ENCODE peak calls at places on chromosomes 1 and 21, in six cellular contexts. M is SK-N-SH, H is K562, I is prostate gland, N is HCT116, C is sigmoid colon. Y is an unnamed sample.

GRCh38 chr1:145846191-145846590 is 761 bp downstream of the NUDT17 start:
- DNase-seq in I (no peak), H (peak; percentile 67), C (no peak), N (no peak), M (peak; percentile 81), Y (no peak)

GRCh38 chr1:206463137-206463536 is 7.1 kb upstream of the IKBKE start:
- DNase-seq in H (no peak), N (no peak), I (no peak), C (no peak), M (no peak), Y (no peak)

GRCh38 chr1:184324972-184325371 is 61.9 kb upstream of the C1orf21 start:
- DNase-seq in M (no peak), C (no peak), H (no peak), N (no peak), I (no peak), Y (no peak)

GRCh38 chr1:118275716-118276115 is 90.7 kb upstream of the SPAG17 start:
- DNase-seq in C (no peak), H (no peak), M (no peak), N (no peak), I (no peak), Y (no peak)

GRCh38 chr1:62435231-62436038 is 1.4 kb upstream of the USP1 start:
- DNase-seq in H (peak; percentile 25), C (peak; percentile 69), M (no peak), N (peak; percentile 10), I (no peak), Y (no peak)

GRCh38 chr1:103371234-103371633 is 154.3 kb upstream of the RNPC3 start:
- DNase-seq in M (no peak), C (no peak), I (no peak), N (no peak), H (no peak), Y (no peak)

GRCh38 chr1:147561473-147561840 is 20.2 kb downstream of the BCL9 start:
- DNase-seq in C (no peak), M (no peak), N (no peak), H (no peak), I (no peak), Y (no peak)

GRCh38 chr1:87678221-87678715 is 349.6 kb downstream of the LMO4 start:
- DNase-seq in H (no peak), I (no peak), N (no peak), C (no peak), M (no peak), Y (no peak)

GRCh38 chr1:64135501-64136245 is 67.8 kb upstream of the UBE2U start:
- DNase-seq in M (no peak), N (no peak), I (no peak), H (no peak), C (no peak), Y (no peak)

GRCh38 chr1:153542956-153543737 is 2.4 kb upstream of the S100A5 start:
- DNase-seq in N (no peak), C (no peak), M (no peak), I (no peak), H (no peak), Y (no peak)

GRCh38 chr1:54100500-54100899 is 47.1 kb downstream of the TCEANC2 start:
- DNase-seq in I (no peak), M (no peak), H (no peak), N (no peak), C (no peak), Y (no peak)

GRCh38 chr1:112855152-112855836 is 100.7 kb downstream of the SLC16A1 start:
- DNase-seq in I (no peak), H (no peak), C (no peak), M (no peak), N (no peak), Y (no peak)

GRCh38 chr1:170707959-170708666 is 44.2 kb downstream of the PRRX1 start:
- DNase-seq in H (no peak), C (no peak), N (peak; percentile 98), M (no peak), I (no peak), Y (no peak)

GRCh38 chr1:37476460-37477197 is 2.2 kb downstream of the ZC3H12A start:
- DNase-seq in M (no peak), C (peak; percentile 94), N (no peak), H (peak; percentile 38), I (no peak), Y (no peak)

GRCh38 chr1:197096137-197096536 is 29.1 kb upstream of the F13B start:
- DNase-seq in M (no peak), H (peak; percentile 72), I (no peak), N (no peak), C (no peak), Y (no peak)

GRCh38 chr21:45357436-45358260 is 47.3 kb upstream of the COL18A1 start:
- DNase-seq in C (peak; percentile 91), N (no peak), H (no peak), M (no peak), I (no peak), Y (no peak)

GRCh38 chr1:1361982-1362423 is 3.6 kb upstream of the MXRA8 start:
- DNase-seq in H (no peak), C (peak; percentile 90), M (no peak), I (no peak), N (no peak), Y (no peak)

GRCh38 chr1:29470087-29470787 is 233.9 kb downstream of the PTPRU start:
- DNase-seq in H (no peak), N (no peak), C (peak; percentile 40), I (no peak), M (peak; percentile 76), Y (no peak)

GRCh38 chr1:13494025-13494424 is 19.8 kb downstream of the LRRC38 start:
- DNase-seq in N (no peak), C (no peak), I (no peak), M (no peak), H (no peak), Y (no peak)

GRCh38 chr1:205319081-205320018 is 2.2 kb downstream of the NUAK2 start:
- DNase-seq in C (peak; percentile 77), I (peak; percentile 88), M (no peak), H (no peak), N (no peak), Y (no peak)

GRCh38 chr1:246565751-246566127 is 322 bp downstream of the TFB2M start:
- DNase-seq in H (no peak), C (no peak), M (no peak), I (no peak), N (no peak), Y (no peak)

GRCh38 chr1:226308166-226308722 is 720 bp downstream of the LIN9 start:
- DNase-seq in H (peak; percentile 71), C (no peak), N (no peak), I (peak; percentile 9), M (no peak), Y (no peak)

GRCh38 chr1:116911166-116911553 is 1.4 kb downstream of the PTGFRN start:
- DNase-seq in C (peak; percentile 65), N (no peak), H (peak; percentile 52), M (peak; percentile 49), I (no peak), Y (no peak)

DNA sequence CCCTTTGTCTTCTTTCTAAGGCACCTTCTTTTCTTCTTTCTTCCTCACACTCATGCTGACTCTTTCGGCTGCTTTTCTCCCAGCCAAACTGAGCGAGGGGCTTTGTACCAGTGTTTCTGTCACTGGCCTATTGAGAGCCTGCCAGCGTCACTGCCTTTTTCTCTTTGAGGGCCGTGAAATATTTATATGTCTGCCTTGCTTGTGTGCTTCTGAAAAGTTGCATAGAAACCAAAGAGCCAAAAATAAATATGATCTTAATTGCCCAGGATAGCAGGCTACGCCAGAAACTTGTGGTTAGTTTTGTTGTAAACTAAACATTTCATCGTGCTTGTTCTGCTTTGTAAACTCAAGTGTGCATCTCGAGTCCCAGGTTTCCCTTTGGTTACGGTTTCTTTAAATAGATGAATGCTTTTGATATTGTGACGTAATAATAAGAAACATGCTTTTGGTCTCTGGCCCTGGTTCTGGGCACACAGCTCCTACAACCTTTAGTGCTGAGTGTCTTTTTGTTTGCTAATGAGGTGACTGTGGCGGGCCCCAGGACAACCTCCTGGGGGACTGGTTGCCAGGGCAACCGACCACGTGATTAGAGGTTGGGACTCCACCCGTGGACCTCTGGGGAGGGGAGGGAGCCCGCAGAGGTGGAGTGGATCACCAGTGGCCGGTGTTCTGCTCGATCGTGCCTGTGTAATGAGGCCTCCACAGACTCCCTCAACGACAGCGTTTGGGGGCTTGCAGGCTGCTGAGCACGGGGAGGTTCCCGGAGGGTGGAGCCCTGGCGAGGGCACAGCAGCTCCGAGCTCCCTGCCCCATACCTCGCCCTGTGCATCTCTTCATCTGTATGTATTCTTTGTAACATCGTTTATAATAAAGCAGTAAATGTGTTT is 10.9 kb downstream of the SLC37A1 start:
- DNase-seq in M (no peak), H (no peak), N (no peak), I (peak; percentile 70), C (peak; percentile 89), Y (peak; percentile 45)
- TF ChIP-seq POLR2AphosphoS5 in M (no peak), H (no peak), N (no peak), I (peak; percentile 90), C (no peak), Y (no peak)

GRCh38 chr21:42352433-42353095 is 1.8 kb upstream of the TFF2 start:
- DNase-seq in I (no peak), M (no peak), H (no peak), N (no peak), C (peak; percentile 34), Y (no peak)

GRCh38 chr21:42351626-42352432 is 1.0 kb upstream of the TFF2 start:
- DNase-seq in H (no peak), C (peak; percentile 38), M (no peak), I (no peak), N (no peak), Y (no peak)

GRCh38 chr21:42350271-42350885 is 416 bp downstream of the TFF2 start:
- DNase-seq in H (no peak), M (no peak), C (peak; percentile 30), N (no peak), I (no peak), Y (no peak)

GRCh38 chr21:42349420-42350075 is 1.2 kb downstream of the TFF2 start:
- DNase-seq in N (no peak), H (no peak), C (peak; percentile 29), I (no peak), M (no peak), Y (no peak)

DNA sequence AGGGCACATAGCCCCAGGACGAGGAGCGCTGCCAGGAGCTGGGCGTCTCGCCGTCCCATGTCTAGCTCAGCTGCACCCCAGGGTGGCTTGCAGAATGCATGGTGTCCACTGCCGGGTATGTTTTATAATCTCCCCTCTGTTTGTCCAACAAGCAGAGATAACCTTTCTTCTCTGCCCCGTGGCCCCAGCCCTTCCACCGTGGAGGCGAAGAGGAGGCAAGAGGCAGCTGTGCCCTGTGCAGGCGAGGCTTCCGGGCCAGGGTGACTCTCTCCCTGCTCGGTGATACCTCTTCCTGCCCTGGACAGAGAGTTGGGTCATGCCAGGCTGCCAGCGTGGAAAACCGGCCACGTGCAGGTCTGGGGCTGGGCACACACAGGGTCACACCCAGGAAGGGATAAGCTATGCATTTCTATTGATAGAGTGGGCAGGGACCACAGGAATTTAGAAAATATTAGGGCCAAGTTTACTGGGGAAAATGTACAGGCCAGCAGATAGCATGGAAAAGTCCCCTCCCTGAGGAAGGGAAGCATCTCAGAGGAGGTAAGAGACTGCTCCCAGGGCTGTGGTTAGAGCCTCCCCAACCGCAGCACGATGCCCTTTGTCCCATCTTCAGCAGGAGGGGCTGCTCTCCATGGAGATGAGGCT is at the start of gene TFF2:
- DNase-seq in C (peak; percentile 56), H (no peak), N (no peak), I (no peak), M (no peak), Y (no peak)
- TF ChIP-seq POLR2AphosphoS5 in C (no peak), H (no peak), N (no peak), I (no peak), M (no peak), Y (no peak)

GRCh38 chr1:42692461-42692860 is 10.2 kb downstream of the YBX1 start:
- DNase-seq in N (no peak), M (no peak), H (no peak), I (no peak), C (no peak), Y (no peak)
- TF ChIP-seq POLR2AphosphoS5 in N (no peak), M (no peak), H (no peak), I (no peak), C (no peak), Y (no peak)

GRCh38 chr1:201171063-201172036 is 17.1 kb upstream of the TMEM9 start:
- DNase-seq in I (no peak), M (peak; percentile 85), C (no peak), H (peak; percentile 69), N (peak; percentile 46), Y (no peak)
- TF ChIP-seq POLR2AphosphoS5 in I (no peak), M (no peak), C (no peak), H (no peak), N (no peak), Y (no peak)